ENCODE peak calls at places on chromosomes 11 and 22, in four cellular contexts. N is NCI-H1105, E is left ventricle myocardium inferior, W is HCT116. L is an unnamed sample.
A peak's percentile ranks its signal among the peaks of the same experiment; 100 is the strongest.

GRCh38 chr11:102012946-102013345 is 34.3 kb upstream of the CFAP300 start:
- DNase-seq in N (no peak), E (no peak), W (no peak), L (peak; percentile 6)

GRCh38 chr11:12455938-12456337 is 78.6 kb downstream of the PARVA start:
- DNase-seq in N (no peak), E (no peak), W (no peak), L (peak; percentile 87)

GRCh38 chr11:9568854-9569587 is 4.4 kb upstream of the WEE1 start:
- DNase-seq in N (no peak), E (peak; percentile 44), W (peak; percentile 59), L (peak; percentile 91)

GRCh38 chr11:26244207-26244606 is 87.7 kb upstream of the ANO3 start:
- DNase-seq in N (no peak), E (no peak), W (no peak), L (peak; percentile 85)

GRCh38 chr11:64240467-64241174 is at the start of gene FKBP2:
- DNase-seq in N (peak; percentile 96), E (peak; percentile 97), W (peak; percentile 91), L (peak; percentile 94)

GRCh38 chr11:108571001-108571400 is 22.6 kb downstream of the EXPH5 start:
- DNase-seq in N (no peak), E (no peak), W (no peak), L (no peak)

GRCh38 chr11:47056261-47056915 is 119.8 kb downstream of the CSTPP1 start:
- DNase-seq in N (no peak), E (no peak), W (no peak), L (peak; percentile 87)

GRCh38 chr11:120061036-120061760 is 76.7 kb downstream of the TRIM29 start:
- DNase-seq in N (no peak), E (no peak), W (no peak), L (peak; percentile 63)

GRCh38 chr11:106088896-106089295 is 11.4 kb downstream of the AASDHPPT start:
- DNase-seq in N (no peak), E (no peak), W (no peak), L (no peak)

GRCh38 chr11:76626921-76627391 is 43.6 kb downstream of the LRRC32 start:
- DNase-seq in N (no peak), E (no peak), W (no peak), L (no peak)

GRCh38 chr11:20363500-20364411 is at the start of gene HTATIP2:
- DNase-seq in N (peak; percentile 59), E (peak; percentile 77), W (no peak), L (peak; percentile 66)

GRCh38 chr11:63666874-63667273 is 4.3 kb downstream of the ATL3 start:
- DNase-seq in N (no peak), E (no peak), W (no peak), L (peak; percentile 93)

GRCh38 chr22:35312198-35313059 is 12.7 kb downstream of the TOM1 start:
- DNase-seq in N (no peak), E (no peak), W (peak; percentile 16), L (peak; percentile 46)

GRCh38 chr11:64619811-64620285 is 28.8 kb downstream of the SLC22A12 start:
- DNase-seq in N (no peak), E (no peak), W (peak; percentile 42), L (peak; percentile 43)

GRCh38 chr22:30605449-30606110 is 1.4 kb upstream of the TCN2 start:
- DNase-seq in N (peak; percentile 3), E (peak; percentile 45), W (peak; percentile 52), L (peak; percentile 29)

GRCh38 chr11:30025396-30026139 is 8.7 kb upstream of the KCNA4 start:
- DNase-seq in N (no peak), E (no peak), W (no peak), L (no peak)

GRCh38 chr22:45008853-45009751 is 703 bp downstream of the PHF21B start:
- DNase-seq in N (no peak), E (no peak), W (no peak), L (no peak)

GRCh38 chr11:24422371-24422770 is 74.5 kb upstream of the LUZP2 start:
- DNase-seq in N (no peak), E (no peak), W (no peak), L (no peak)

GRCh38 chr11:81569999-81570398 is 1163.7 kb downstream of the FAM181B start:
- DNase-seq in N (no peak), E (no peak), W (no peak), L (no peak)

GRCh38 chr11:119683783-119684182 is 45.2 kb downstream of the NECTIN1 start:
- DNase-seq in N (no peak), E (no peak), W (no peak), L (no peak)

GRCh38 chr11:128022007-128022368 is 565.4 kb downstream of the ETS1 start:
- DNase-seq in N (no peak), E (no peak), W (no peak), L (peak; percentile 53)

GRCh38 chr11:10322830-10323792 is 18.2 kb downstream of the ADM start:
- DNase-seq in N (peak; percentile 33), E (peak; percentile 24), W (peak; percentile 81), L (peak; percentile 85)

GRCh38 chr11:13052130-13052541 is 43.0 kb downstream of the RASSF10 start:
- DNase-seq in N (no peak), E (no peak), W (no peak), L (no peak)

GRCh38 chr11:2128102-2128511 is 11.1 kb downstream of the IGF2 start:
- DNase-seq in N (no peak), E (no peak), W (no peak), L (no peak)

GRCh38 chr22:19448076-19448607 is 631 bp upstream of the C22orf39 start:
- DNase-seq in N (peak; percentile 63), E (no peak), W (no peak), L (peak; percentile 59)

GRCh38 chr22:22752199-22752555 is 107.8 kb downstream of the GGTLC2 start:
- DNase-seq in N (no peak), E (no peak), W (no peak), L (no peak)

GRCh38 chr11:16920559-16920958 is 93.7 kb downstream of the PLEKHA7 start:
- DNase-seq in N (no peak), E (no peak), W (no peak), L (no peak)

GRCh38 chr11:74684661-74685060 is 46.6 kb downstream of the CHRDL2 start:
- DNase-seq in N (no peak), E (no peak), W (no peak), L (no peak)

GRCh38 chr11:66329165-66329673 is 7.0 kb downstream of the RIN1 start:
- DNase-seq in N (no peak), E (no peak), W (no peak), L (no peak)

GRCh38 chr11:15318814-15319213 is 204.1 kb downstream of the INSC start:
- DNase-seq in N (no peak), E (no peak), W (no peak), L (no peak)

GRCh38 chr11:46356911-46357482 is 9.7 kb downstream of the DGKZ start:
- DNase-seq in N (no peak), E (no peak), W (no peak), L (peak; percentile 47)

GRCh38 chr22:44224166-44224565 is 43.4 kb downstream of the PARVG start:
- DNase-seq in N (no peak), E (no peak), W (no peak), L (no peak)

L was measured in fibroblast of lung.